ENCODE peak calls at places on chromosomes 1 and 21, in eight cellular contexts. One of them, this sample, is unnamed.

GRCh38 chr1:43423672-43424550 is 29.8 kb downstream of the HYI start:
- DNase-seq in uterus: no peak
- DNase-seq in mesendoderm: no peak
- DNase-seq in HFFc6: no peak
- DNase-seq in GM13977: no peak
- DNase-seq in stimulated activated CD8-positive, alpha-beta memory T cell treated with anti-CD3 and anti-CD28 coated beads, Interleukin-15, amount 100 ng/mL, for 4 hours: no peak
- DNase-seq in foreskin keratinocyte: peak
- DNase-seq in RWPE1: peak
- DNase-seq in this sample: no peak

GRCh38 chr1:160291248-160292220 is 6.6 kb upstream of the PEX19 start:
- DNase-seq in uterus: peak
- DNase-seq in HFFc6: peak
- DNase-seq in mesendoderm: peak
- DNase-seq in stimulated activated CD8-positive, alpha-beta memory T cell treated with anti-CD3 and anti-CD28 coated beads, Interleukin-15, amount 100 ng/mL, for 4 hours: peak
- DNase-seq in foreskin keratinocyte: peak
- DNase-seq in RWPE1: peak
- DNase-seq in GM13977: peak
- DNase-seq in this sample: peak

GRCh38 chr1:115977481-115978258 is 1.4 kb downstream of the SLC22A15 start:
- DNase-seq in HFFc6: peak
- DNase-seq in stimulated activated CD8-positive, alpha-beta memory T cell treated with anti-CD3 and anti-CD28 coated beads, Interleukin-15, amount 100 ng/mL, for 4 hours: no peak
- DNase-seq in uterus: no peak
- DNase-seq in GM13977: no peak
- DNase-seq in RWPE1: peak
- DNase-seq in foreskin keratinocyte: peak
- DNase-seq in mesendoderm: peak
- DNase-seq in this sample: no peak

GRCh38 chr1:203349757-203350522 is 982 bp downstream of the FMOD start:
- DNase-seq in stimulated activated CD8-positive, alpha-beta memory T cell treated with anti-CD3 and anti-CD28 coated beads, Interleukin-15, amount 100 ng/mL, for 4 hours: no peak
- DNase-seq in mesendoderm: no peak
- DNase-seq in uterus: no peak
- DNase-seq in HFFc6: no peak
- DNase-seq in foreskin keratinocyte: no peak
- DNase-seq in GM13977: no peak
- DNase-seq in RWPE1: no peak
- DNase-seq in this sample: no peak

GRCh38 chr21:46155514-46156377 is at the start of gene FTCD:
- DNase-seq in RWPE1: no peak
- DNase-seq in stimulated activated CD8-positive, alpha-beta memory T cell treated with anti-CD3 and anti-CD28 coated beads, Interleukin-15, amount 100 ng/mL, for 4 hours: no peak
- DNase-seq in mesendoderm: no peak
- DNase-seq in uterus: no peak
- DNase-seq in foreskin keratinocyte: no peak
- DNase-seq in GM13977: no peak
- DNase-seq in HFFc6: no peak
- DNase-seq in this sample: no peak

GRCh38 chr1:201142854-201143725 is 11.2 kb downstream of the TMEM9 start:
- DNase-seq in GM13977: no peak
- DNase-seq in mesendoderm: no peak
- DNase-seq in uterus: no peak
- DNase-seq in RWPE1: no peak
- DNase-seq in foreskin keratinocyte: no peak
- DNase-seq in HFFc6: no peak
- DNase-seq in stimulated activated CD8-positive, alpha-beta memory T cell treated with anti-CD3 and anti-CD28 coated beads, Interleukin-15, amount 100 ng/mL, for 4 hours: no peak
- DNase-seq in this sample: no peak

GRCh38 chr1:115654663-115655306 is 13.0 kb downstream of the VANGL1 start:
- DNase-seq in mesendoderm: peak
- DNase-seq in RWPE1: peak
- DNase-seq in uterus: no peak
- DNase-seq in stimulated activated CD8-positive, alpha-beta memory T cell treated with anti-CD3 and anti-CD28 coated beads, Interleukin-15, amount 100 ng/mL, for 4 hours: no peak
- DNase-seq in HFFc6: no peak
- DNase-seq in foreskin keratinocyte: peak
- DNase-seq in GM13977: no peak
- DNase-seq in this sample: no peak

GRCh38 chr1:83698644-83699043 is 300.3 kb downstream of the TTLL7 start:
- DNase-seq in GM13977: no peak
- DNase-seq in RWPE1: no peak
- DNase-seq in HFFc6: no peak
- DNase-seq in stimulated activated CD8-positive, alpha-beta memory T cell treated with anti-CD3 and anti-CD28 coated beads, Interleukin-15, amount 100 ng/mL, for 4 hours: no peak
- DNase-seq in uterus: no peak
- DNase-seq in foreskin keratinocyte: no peak
- DNase-seq in mesendoderm: no peak
- DNase-seq in this sample: no peak

GRCh38 chr1:207499573-207499972 is 3.6 kb downstream of the CR1 start:
- DNase-seq in RWPE1: peak
- DNase-seq in HFFc6: peak
- DNase-seq in GM13977: peak
- DNase-seq in mesendoderm: peak
- DNase-seq in stimulated activated CD8-positive, alpha-beta memory T cell treated with anti-CD3 and anti-CD28 coated beads, Interleukin-15, amount 100 ng/mL, for 4 hours: peak
- DNase-seq in uterus: peak
- DNase-seq in foreskin keratinocyte: peak
- DNase-seq in this sample: peak

GRCh38 chr1:5724847-5725246 is 267.4 kb downstream of the NPHP4 start:
- DNase-seq in HFFc6: no peak
- DNase-seq in foreskin keratinocyte: no peak
- DNase-seq in uterus: no peak
- DNase-seq in RWPE1: no peak
- DNase-seq in stimulated activated CD8-positive, alpha-beta memory T cell treated with anti-CD3 and anti-CD28 coated beads, Interleukin-15, amount 100 ng/mL, for 4 hours: no peak
- DNase-seq in mesendoderm: no peak
- DNase-seq in GM13977: no peak
- DNase-seq in this sample: no peak

GRCh38 chr1:110634086-110634454 is 27.9 kb upstream of the KCNA2 start:
- DNase-seq in mesendoderm: no peak
- DNase-seq in stimulated activated CD8-positive, alpha-beta memory T cell treated with anti-CD3 and anti-CD28 coated beads, Interleukin-15, amount 100 ng/mL, for 4 hours: no peak
- DNase-seq in RWPE1: no peak
- DNase-seq in HFFc6: no peak
- DNase-seq in uterus: no peak
- DNase-seq in foreskin keratinocyte: no peak
- DNase-seq in GM13977: no peak
- DNase-seq in this sample: no peak

This sample was measured in NCI-H146.